ENCODE peak calls at places on chromosomes 13 and 19, in four cellular contexts. W is body of pancreas; Z is CD8-positive, alpha-beta T cell; V is breast epithelium. G is an unnamed sample.
A peak's percentile ranks its signal among the peaks of the same experiment; 100 is the strongest.

GRCh38 chr13:39634956-39635355 is 20.5 kb upstream of the COG6 start:
- DNase-seq in Z (no peak), W (no peak), V (no peak), G (no peak)

GRCh38 chr13:29865934-29866333 is 15.5 kb upstream of the UBL3 start:
- DNase-seq in W (no peak), Z (no peak), V (no peak), G (no peak)

GRCh38 chr13:111505175-111505777 is 184.8 kb downstream of the TEX29 start:
- DNase-seq in V (no peak), W (no peak), Z (no peak), G (no peak)

GRCh38 chr19:4962085-4962619 is 6.8 kb upstream of the KDM4B start:
- DNase-seq in W (no peak), V (no peak), Z (no peak), G (no peak)

GRCh38 chr13:113427562-113428468 is 25.5 kb downstream of the ADPRHL1 start:
- DNase-seq in Z (no peak), W (no peak), V (no peak), G (no peak)

GRCh38 chr13:40536443-40537113 is 129.9 kb downstream of the FOXO1 start:
- DNase-seq in W (peak; percentile 93), Z (no peak), V (peak; percentile 90), G (no peak)

GRCh38 chr13:75123428-75123827 is 358.5 kb downstream of the TBC1D4 start:
- DNase-seq in V (no peak), W (no peak), Z (no peak), G (no peak)

GRCh38 chr19:16518061-16518460 is 21.9 kb downstream of the C19orf44 start:
- DNase-seq in V (no peak), W (no peak), Z (no peak), G (no peak)

GRCh38 chr13:96417956-96418355 is 328.0 kb downstream of the HS6ST3 start:
- DNase-seq in W (no peak), Z (no peak), V (no peak), G (no peak)

GRCh38 chr13:33683376-33683775 is 134.6 kb upstream of the RFC3 start:
- DNase-seq in W (no peak), Z (no peak), V (no peak), G (no peak)

GRCh38 chr13:113657851-113658741 is at the start of gene ATP4B:
- DNase-seq in V (no peak), Z (no peak), W (peak; percentile 8), G (no peak)

GRCh38 chr13:111564657-111565056 is 244.2 kb downstream of the TEX29 start:
- DNase-seq in V (no peak), Z (no peak), W (no peak), G (no peak)

GRCh38 chr19:17883627-17884413 is 12.1 kb downstream of the SLC5A5 start:
- DNase-seq in V (no peak), Z (no peak), W (no peak), G (no peak)

GRCh38 chr13:44004881-44005280 is 125.2 kb downstream of the LACC1 start:
- DNase-seq in V (no peak), W (no peak), Z (no peak), G (no peak)

GRCh38 chr13:97306646-97307045 is 84.5 kb downstream of the MBNL2 start:
- DNase-seq in W (no peak), V (no peak), Z (no peak), G (no peak)

GRCh38 chr19:55116232-55117062 is 990 bp downstream of the PPP1R12C start:
- DNase-seq in V (peak; percentile 44), W (peak; percentile 41), Z (peak; percentile 54), G (no peak)

GRCh38 chr13:73194310-73194709 is 135.5 kb downstream of the KLF5 start:
- DNase-seq in Z (no peak), V (no peak), W (no peak), G (no peak)

GRCh38 chr13:38582133-38582532 is 104.7 kb upstream of the FREM2 start:
- DNase-seq in Z (no peak), W (peak; percentile 14), V (no peak), G (peak; percentile 18)

GRCh38 chr13:94280357-94280756 is 199.1 kb downstream of the DCT start:
- DNase-seq in V (no peak), W (no peak), Z (no peak), G (no peak)

GRCh38 chr19:45866400-45867176 is 2.5 kb downstream of the FOXA3 start:
- DNase-seq in Z (no peak), W (no peak), V (no peak), G (no peak)

GRCh38 chr13:57857945-57858344 is 226.4 kb downstream of the PCDH17 start:
- DNase-seq in Z (no peak), W (no peak), V (no peak), G (no peak)

GRCh38 chr13:91375119-91375729 is 23.2 kb upstream of the GPC5 start:
- DNase-seq in V (no peak), W (no peak), Z (no peak), G (no peak)

GRCh38 chr13:87678353-87678752 is 7.2 kb downstream of the SLITRK5 start:
- DNase-seq in Z (no peak), W (no peak), V (no peak), G (no peak)
- H3K4me3 ChIP-seq in Z (peak overlapping the region; percentile 61), W (no peak overlapping the region), V (peak overlapping the region; percentile 32), G (peak overlapping the region; percentile 43)

DNA sequence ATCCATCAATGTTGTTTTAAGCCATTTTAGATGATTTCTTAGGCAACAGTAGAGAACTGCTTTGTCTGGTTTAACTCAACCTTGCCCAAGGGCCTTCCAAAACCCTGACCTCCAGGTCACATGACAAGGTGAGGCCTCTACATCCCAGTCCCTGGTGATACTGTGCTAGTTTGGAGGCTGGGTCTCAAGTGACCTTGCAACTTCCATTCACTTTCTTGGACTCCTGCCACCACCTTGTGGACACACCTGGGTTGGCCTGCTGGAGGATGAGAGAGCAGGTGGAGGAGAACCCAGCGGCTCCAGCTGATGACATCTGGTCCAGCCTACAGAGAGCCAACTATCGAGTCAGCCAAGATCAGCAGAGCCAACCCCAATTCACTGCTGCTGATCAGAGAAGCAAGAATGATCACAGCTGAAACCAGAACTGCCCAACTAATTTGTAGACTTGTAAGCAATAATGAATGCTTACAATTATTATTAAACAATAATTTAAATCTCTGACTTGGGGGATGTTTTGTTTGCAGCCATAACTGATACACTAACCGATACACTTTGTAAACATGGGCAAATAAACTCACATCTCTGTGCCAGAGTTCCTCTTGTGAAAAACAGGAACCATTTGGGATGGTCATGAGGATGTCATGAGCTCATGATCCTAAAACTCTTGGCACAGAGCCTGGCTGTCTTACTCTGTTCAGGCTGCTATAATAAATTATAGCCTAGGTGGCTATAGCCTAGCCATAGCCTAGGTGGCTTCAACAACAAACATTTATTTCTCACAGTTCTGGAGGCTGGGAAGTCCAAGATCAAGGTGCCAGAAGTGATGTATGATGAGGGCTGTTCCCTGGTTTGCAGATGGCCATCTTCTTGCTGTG is 11.5 kb downstream of the FAM187B start:
- DNase-seq in W (peak; percentile 41), Z (peak; percentile 40), V (no peak), G (no peak)
- TF ChIP-seq CTCF in W (no peak), Z (no peak), V (no peak), G (no peak)

DNA sequence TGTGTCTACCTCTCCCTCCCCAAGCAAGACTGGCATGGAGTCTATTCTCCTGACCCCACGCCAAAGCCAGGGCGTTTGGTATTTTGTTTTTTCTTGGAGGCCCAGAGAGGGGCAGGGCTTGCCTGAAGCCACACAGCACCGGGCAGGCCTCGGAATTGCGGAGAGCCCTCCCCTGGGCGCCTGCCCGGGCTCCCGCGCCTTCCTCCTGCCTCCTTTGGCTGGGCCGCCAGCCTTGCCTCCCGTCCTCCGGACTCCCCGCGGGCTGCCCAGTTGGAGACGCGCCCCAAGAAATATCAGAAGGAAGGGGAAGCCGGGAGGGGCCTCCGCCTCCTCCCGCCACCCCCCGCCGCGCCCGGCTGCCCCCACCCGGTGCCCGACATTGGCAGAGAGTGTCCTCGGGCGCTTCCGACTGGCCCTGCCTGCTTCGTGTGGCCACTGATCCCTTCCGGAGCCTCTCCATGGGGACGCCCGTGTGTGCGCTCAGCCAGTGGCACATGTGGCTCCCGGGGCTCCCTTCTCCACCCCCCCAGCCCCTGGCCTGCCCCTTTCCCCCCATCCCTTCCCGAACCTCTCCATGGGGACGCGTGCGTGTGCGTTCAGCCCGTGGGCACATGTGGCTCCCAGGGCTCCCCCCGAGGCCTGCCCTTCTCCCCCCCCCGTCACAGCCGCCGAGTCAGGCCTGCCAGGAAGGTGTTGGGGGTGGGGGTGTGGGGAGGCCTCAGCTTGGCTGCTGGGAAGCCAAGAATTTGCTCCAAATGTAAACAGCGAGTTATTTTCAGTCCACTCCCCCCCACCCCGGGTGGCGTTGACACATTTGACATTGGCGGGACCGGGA is 37.3 kb downstream of the NFIC start:
- DNase-seq in V (peak; percentile 88), W (peak; percentile 97), Z (no peak), G (no peak)
- H3K4me3 ChIP-seq in V (peak overlapping the region; percentile 44), W (no peak overlapping the region), Z (no peak overlapping the region), G (no peak overlapping the region)

DNA sequence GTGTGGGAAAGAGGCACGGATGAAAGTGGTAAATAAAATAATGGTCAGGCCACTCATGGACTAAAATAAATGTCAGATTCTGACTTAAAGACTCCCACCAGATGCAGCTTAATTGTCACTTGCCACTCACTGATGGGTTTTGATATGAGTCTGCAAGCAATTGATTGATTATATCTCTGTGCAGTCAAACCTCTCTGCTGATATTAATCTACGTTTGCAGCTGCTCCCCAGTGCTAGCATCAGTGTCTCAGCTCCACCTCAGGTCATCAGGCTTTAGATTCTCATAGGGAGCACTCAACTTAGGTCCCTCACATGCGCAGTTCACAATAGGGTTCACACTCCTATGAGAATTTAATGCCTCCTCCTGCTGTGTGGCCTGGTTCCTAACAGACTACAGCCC is 195.3 kb downstream of the B3GLCT start:
- DNase-seq in W (no peak), Z (no peak), V (no peak), G (no peak)
- TF ChIP-seq CTCF in W (no peak), Z (no peak), V (no peak), G (no peak)

DNA sequence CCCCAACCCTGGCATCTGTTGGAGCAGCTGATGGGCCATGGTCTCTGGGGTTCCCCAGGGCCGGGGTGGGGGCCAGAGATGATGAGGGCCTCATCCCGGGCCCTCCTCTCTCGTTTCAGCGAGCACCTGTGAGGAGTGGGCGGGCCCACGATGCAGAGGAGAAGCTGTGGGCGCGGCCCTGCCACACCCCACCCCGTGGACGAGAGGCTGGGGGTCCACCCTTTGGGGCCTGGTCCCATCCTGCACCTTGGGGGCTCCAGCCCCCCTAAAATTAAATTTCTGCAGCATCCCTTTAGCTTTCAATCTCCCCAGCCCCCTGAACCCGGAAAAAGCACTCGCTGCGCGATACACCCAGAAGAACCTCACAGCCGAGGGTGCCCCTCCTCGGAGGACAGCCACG is 5.6 kb downstream of the HMG20B start:
- DNase-seq in V (no peak), Z (no peak), W (no peak), G (no peak)
- H3K4me3 ChIP-seq in V (no peak overlapping the region), Z (no peak overlapping the region), W (no peak overlapping the region), G (no peak overlapping the region)

GRCh38 chr19:35909684-35910035 is 1.6 kb upstream of the TYROBP start:
- DNase-seq in V (no peak), Z (no peak), W (no peak), G (no peak)

GRCh38 chr19:35908977-35909683 is 1.0 kb upstream of the TYROBP start:
- DNase-seq in Z (peak; percentile 29), V (peak; percentile 40), W (peak; percentile 31), G (no peak)

GRCh38 chr19:35913589-35913988 is 5.5 kb upstream of the TYROBP start:
- DNase-seq in Z (no peak), V (no peak), W (no peak), G (no peak)

GRCh38 chr19:35911790-35912189 is 3.7 kb upstream of the TYROBP start:
- DNase-seq in W (peak; percentile 91), Z (no peak), V (no peak), G (no peak)

GRCh38 chr19:35911173-35911572 is 3.1 kb upstream of the TYROBP start:
- DNase-seq in Z (no peak), V (no peak), W (no peak), G (no peak)
- TF ChIP-seq CTCF in Z (no peak), V (no peak), W (no peak), G (no peak)

G was measured in LNCaP clone FGC.